ENCODE peak calls at places on chromosomes 3 and 15, in seven cellular contexts. H is NT2/D1; V is activated naive CD4-positive, alpha-beta T cell treated with Interleukin-2 at 50 U/mL for 16 hours; L is CD4-positive, alpha-beta T cell; K is Panc1; Z is NCI-H748 treated with DMSO at 0.1 percent for 48 hours; B is mucosa of gallbladder. N is an unnamed sample.

GRCh38 chr3:42012378-42012934 is 50.6 kb upstream of the ULK4 start:
- DNase-seq in V (no peak), Z (no peak), L (no peak), K (no peak), H (no peak), B (no peak), N (no peak)

GRCh38 chr3:129651316-129652202 is 45.1 kb upstream of the PLXND1 start:
- DNase-seq in B (no peak), L (no peak), V (no peak), H (no peak), K (no peak), Z (no peak), N (no peak)

GRCh38 chr3:158950131-158950901 is 148.5 kb downstream of the MFSD1 start:
- DNase-seq in B (no peak), Z (no peak), K (no peak), V (no peak), H (no peak), L (no peak), N (no peak)

GRCh38 chr15:48937886-48938285 is 25.8 kb downstream of the SHC4 start:
- DNase-seq in V (no peak), Z (no peak), B (no peak), L (no peak), H (no peak), K (no peak), N (no peak)

GRCh38 chr15:45205192-45205591 is 17.4 kb upstream of the SHF start:
- DNase-seq in K (peak; percentile 69), L (peak; percentile 37), B (peak; percentile 58), H (no peak), V (peak; percentile 61), Z (peak; percentile 55), N (peak; percentile 35)

GRCh38 chr3:98521897-98522537 is 685 bp downstream of the CLDND1 start:
- DNase-seq in L (peak; percentile 30), Z (no peak), B (peak; percentile 35), H (no peak), K (peak; percentile 20), V (peak; percentile 69), N (peak; percentile 51)

GRCh38 chr3:12239301-12239700 is 49.6 kb upstream of the PPARG start:
- DNase-seq in L (no peak), V (no peak), H (no peak), B (no peak), K (no peak), Z (no peak), N (no peak)

GRCh38 chr3:134430950-134431445 is 54.8 kb downstream of the ANAPC13 start:
- DNase-seq in V (no peak), B (no peak), H (no peak), Z (peak; percentile 34), K (no peak), L (no peak), N (no peak)

GRCh38 chr15:64809649-64810498 is 15.6 kb downstream of the PIF1 start:
- DNase-seq in L (peak; percentile 58), K (no peak), Z (peak; percentile 50), V (peak; percentile 72), H (peak; percentile 89), B (peak; percentile 79), N (peak; percentile 65)

GRCh38 chr3:16280671-16281070 is 15.7 kb downstream of the OXNAD1 start:
- DNase-seq in K (no peak), Z (no peak), V (no peak), H (no peak), B (no peak), L (no peak), N (no peak)

GRCh38 chr3:172106989-172107388 is 67.6 kb downstream of the FNDC3B start:
- DNase-seq in L (peak; percentile 32), B (peak; percentile 55), H (no peak), Z (no peak), K (no peak), V (peak; percentile 62), N (peak; percentile 72)